ENCODE peak calls at places on chromosomes 16 and 17, in ten cellular contexts. One of them, this sample, is unnamed.
A peak's percentile ranks its signal among the peaks of the same experiment; 100 is the strongest.

GRCh38 chr17:15884731-15885130 is 60.2 kb upstream of the ADORA2B start:
- DNase-seq in colonic mucosa: no peak
- DNase-seq in GM13977: no peak
- DNase-seq in choroid plexus epithelial cell: peak; percentile 18
- DNase-seq in type B pancreatic cell: no peak
- DNase-seq in stomach: no peak
- DNase-seq in omental fat pad: no peak
- DNase-seq in ovary: no peak
- DNase-seq in cardiac muscle cell: no peak
- DNase-seq in sigmoid colon: no peak
- DNase-seq in this sample: no peak

GRCh38 chr17:18191967-18192366 is 8.3 kb downstream of the ALKBH5 start:
- DNase-seq in colonic mucosa: no peak
- DNase-seq in GM13977: no peak
- DNase-seq in choroid plexus epithelial cell: no peak
- DNase-seq in type B pancreatic cell: no peak
- DNase-seq in stomach: no peak
- DNase-seq in omental fat pad: no peak
- DNase-seq in ovary: no peak
- DNase-seq in cardiac muscle cell: no peak
- DNase-seq in sigmoid colon: no peak
- DNase-seq in this sample: no peak

GRCh38 chr16:56609463-56609921 is 1.1 kb downstream of the MT2A start:
- DNase-seq in colonic mucosa: peak; percentile 92
- DNase-seq in GM13977: peak; percentile 82
- DNase-seq in choroid plexus epithelial cell: peak; percentile 94
- DNase-seq in type B pancreatic cell: no peak
- DNase-seq in stomach: peak; percentile 81
- DNase-seq in omental fat pad: no peak
- DNase-seq in ovary: no peak
- DNase-seq in cardiac muscle cell: no peak
- DNase-seq in sigmoid colon: peak; percentile 89
- DNase-seq in this sample: no peak

GRCh38 chr16:19963306-19963705 is 78.7 kb upstream of the GPRC5B start:
- DNase-seq in colonic mucosa: no peak
- DNase-seq in GM13977: no peak
- DNase-seq in choroid plexus epithelial cell: no peak
- DNase-seq in type B pancreatic cell: no peak
- DNase-seq in stomach: peak; percentile 84
- DNase-seq in omental fat pad: no peak
- DNase-seq in ovary: no peak
- DNase-seq in cardiac muscle cell: no peak
- DNase-seq in sigmoid colon: no peak
- DNase-seq in this sample: no peak

GRCh38 chr17:44903012-44903685 is 3.9 kb upstream of the EFTUD2 start:
- DNase-seq in colonic mucosa: peak; percentile 36
- DNase-seq in GM13977: no peak
- DNase-seq in choroid plexus epithelial cell: no peak
- DNase-seq in type B pancreatic cell: no peak
- DNase-seq in stomach: no peak
- DNase-seq in omental fat pad: no peak
- DNase-seq in ovary: no peak
- DNase-seq in cardiac muscle cell: no peak
- DNase-seq in sigmoid colon: no peak
- DNase-seq in this sample: no peak

GRCh38 chr16:31265329-31266245 is 5.8 kb downstream of the ITGAM start:
- DNase-seq in colonic mucosa: no peak
- DNase-seq in GM13977: peak; percentile 82
- DNase-seq in choroid plexus epithelial cell: peak; percentile 46
- DNase-seq in type B pancreatic cell: no peak
- DNase-seq in stomach: peak; percentile 30
- DNase-seq in omental fat pad: no peak
- DNase-seq in ovary: no peak
- DNase-seq in cardiac muscle cell: no peak
- DNase-seq in sigmoid colon: peak; percentile 55
- DNase-seq in this sample: no peak

GRCh38 chr16:54936979-54937672 is 6.5 kb downstream of the IRX5 start:
- DNase-seq in colonic mucosa: no peak
- DNase-seq in GM13977: peak; percentile 30
- DNase-seq in choroid plexus epithelial cell: peak; percentile 30
- DNase-seq in type B pancreatic cell: peak; percentile 84
- DNase-seq in stomach: no peak
- DNase-seq in omental fat pad: no peak
- DNase-seq in ovary: no peak
- DNase-seq in cardiac muscle cell: peak; percentile 84
- DNase-seq in sigmoid colon: no peak
- DNase-seq in this sample: peak; percentile 83

GRCh38 chr17:67531291-67531690 is 154.2 kb downstream of the PITPNC1 start:
- DNase-seq in colonic mucosa: no peak
- DNase-seq in GM13977: peak; percentile 83
- DNase-seq in choroid plexus epithelial cell: no peak
- DNase-seq in type B pancreatic cell: no peak
- DNase-seq in stomach: no peak
- DNase-seq in omental fat pad: no peak
- DNase-seq in ovary: peak; percentile 42
- DNase-seq in cardiac muscle cell: no peak
- DNase-seq in sigmoid colon: peak; percentile 78
- DNase-seq in this sample: no peak

GRCh38 chr16:19488213-19488640 is 33.7 kb downstream of the GDE1 start:
- DNase-seq in colonic mucosa: peak; percentile 89
- DNase-seq in GM13977: no peak
- DNase-seq in choroid plexus epithelial cell: no peak
- DNase-seq in type B pancreatic cell: no peak
- DNase-seq in stomach: peak; percentile 46
- DNase-seq in omental fat pad: no peak
- DNase-seq in ovary: no peak
- DNase-seq in cardiac muscle cell: no peak
- DNase-seq in sigmoid colon: no peak
- DNase-seq in this sample: no peak

GRCh38 chr17:12571606-12572005 is 94.1 kb upstream of the MYOCD start:
- DNase-seq in colonic mucosa: no peak
- DNase-seq in GM13977: no peak
- DNase-seq in choroid plexus epithelial cell: no peak
- DNase-seq in type B pancreatic cell: no peak
- DNase-seq in stomach: no peak
- DNase-seq in omental fat pad: no peak
- DNase-seq in ovary: no peak
- DNase-seq in cardiac muscle cell: no peak
- DNase-seq in sigmoid colon: no peak
- DNase-seq in this sample: no peak

GRCh38 chr17:17139972-17140589 is 66.1 kb downstream of the PLD6 start:
- DNase-seq in colonic mucosa: no peak
- DNase-seq in GM13977: no peak
- DNase-seq in choroid plexus epithelial cell: no peak
- DNase-seq in type B pancreatic cell: no peak
- DNase-seq in stomach: no peak
- DNase-seq in omental fat pad: no peak
- DNase-seq in ovary: no peak
- DNase-seq in cardiac muscle cell: no peak
- DNase-seq in sigmoid colon: no peak
- DNase-seq in this sample: no peak

GRCh38 chr16:66705790-66706505 is 9.4 kb upstream of the CMTM4 start:
- DNase-seq in colonic mucosa: peak; percentile 86
- DNase-seq in GM13977: no peak
- DNase-seq in choroid plexus epithelial cell: peak; percentile 41
- DNase-seq in type B pancreatic cell: no peak
- DNase-seq in stomach: peak; percentile 73
- DNase-seq in omental fat pad: no peak
- DNase-seq in ovary: no peak
- DNase-seq in cardiac muscle cell: no peak
- DNase-seq in sigmoid colon: peak; percentile 81
- DNase-seq in this sample: no peak

GRCh38 chr16:66211651-66212050 is 154.8 kb upstream of the CDH5 start:
- DNase-seq in colonic mucosa: no peak
- DNase-seq in GM13977: no peak
- DNase-seq in choroid plexus epithelial cell: no peak
- DNase-seq in type B pancreatic cell: no peak
- DNase-seq in stomach: no peak
- DNase-seq in omental fat pad: no peak
- DNase-seq in ovary: no peak
- DNase-seq in cardiac muscle cell: no peak
- DNase-seq in sigmoid colon: no peak
- DNase-seq in this sample: no peak

GRCh38 chr17:73348018-73348823 is 36.4 kb upstream of the CDC42EP4 start:
- DNase-seq in colonic mucosa: no peak
- DNase-seq in GM13977: no peak
- DNase-seq in choroid plexus epithelial cell: no peak
- DNase-seq in type B pancreatic cell: no peak
- DNase-seq in stomach: no peak
- DNase-seq in omental fat pad: no peak
- DNase-seq in ovary: no peak
- DNase-seq in cardiac muscle cell: no peak
- DNase-seq in sigmoid colon: no peak
- DNase-seq in this sample: no peak

GRCh38 chr17:13698832-13699231 is 97.1 kb upstream of the HS3ST3A1 start:
- DNase-seq in colonic mucosa: no peak
- DNase-seq in GM13977: no peak
- DNase-seq in choroid plexus epithelial cell: no peak
- DNase-seq in type B pancreatic cell: no peak
- DNase-seq in stomach: no peak
- DNase-seq in omental fat pad: no peak
- DNase-seq in ovary: no peak
- DNase-seq in cardiac muscle cell: no peak
- DNase-seq in sigmoid colon: no peak
- DNase-seq in this sample: no peak
- TF ChIP-seq CTCF in colonic mucosa: no peak
- TF ChIP-seq CTCF in GM13977: no peak
- TF ChIP-seq CTCF in choroid plexus epithelial cell: no peak
- TF ChIP-seq CTCF in type B pancreatic cell: no peak
- TF ChIP-seq CTCF in stomach: no peak
- TF ChIP-seq CTCF in omental fat pad: no peak
- TF ChIP-seq CTCF in ovary: no peak
- TF ChIP-seq CTCF in cardiac muscle cell: no peak
- TF ChIP-seq CTCF in sigmoid colon: no peak
- TF ChIP-seq CTCF in this sample: no peak

GRCh38 chr17:75925912-75926311 is 14.9 kb downstream of the FBF1 start:
- DNase-seq in colonic mucosa: no peak
- DNase-seq in GM13977: no peak
- DNase-seq in choroid plexus epithelial cell: no peak
- DNase-seq in type B pancreatic cell: no peak
- DNase-seq in stomach: no peak
- DNase-seq in omental fat pad: no peak
- DNase-seq in ovary: no peak
- DNase-seq in cardiac muscle cell: no peak
- DNase-seq in sigmoid colon: no peak
- DNase-seq in this sample: no peak

GRCh38 chr17:75931062-75931461 is 9.8 kb downstream of the FBF1 start:
- DNase-seq in colonic mucosa: no peak
- DNase-seq in GM13977: no peak
- DNase-seq in choroid plexus epithelial cell: no peak
- DNase-seq in type B pancreatic cell: no peak
- DNase-seq in stomach: no peak
- DNase-seq in omental fat pad: no peak
- DNase-seq in ovary: no peak
- DNase-seq in cardiac muscle cell: no peak
- DNase-seq in sigmoid colon: no peak
- DNase-seq in this sample: no peak

GRCh38 chr17:75925103-75925502 is 15.7 kb downstream of the FBF1 start:
- DNase-seq in colonic mucosa: no peak
- DNase-seq in GM13977: no peak
- DNase-seq in choroid plexus epithelial cell: no peak
- DNase-seq in type B pancreatic cell: no peak
- DNase-seq in stomach: no peak
- DNase-seq in omental fat pad: no peak
- DNase-seq in ovary: no peak
- DNase-seq in cardiac muscle cell: no peak
- DNase-seq in sigmoid colon: no peak
- DNase-seq in this sample: no peak

GRCh38 chr17:75922963-75923874 is 17.6 kb downstream of the FBF1 start:
- DNase-seq in colonic mucosa: no peak
- DNase-seq in GM13977: no peak
- DNase-seq in choroid plexus epithelial cell: no peak
- DNase-seq in type B pancreatic cell: no peak
- DNase-seq in stomach: no peak
- DNase-seq in omental fat pad: no peak
- DNase-seq in ovary: peak; percentile 68
- DNase-seq in cardiac muscle cell: no peak
- DNase-seq in sigmoid colon: no peak
- DNase-seq in this sample: no peak

GRCh38 chr17:75927286-75927922 is 13.4 kb downstream of the FBF1 start:
- DNase-seq in colonic mucosa: peak; percentile 38
- DNase-seq in GM13977: peak; percentile 71
- DNase-seq in choroid plexus epithelial cell: peak; percentile 31
- DNase-seq in type B pancreatic cell: no peak
- DNase-seq in stomach: peak; percentile 54
- DNase-seq in omental fat pad: no peak
- DNase-seq in ovary: no peak
- DNase-seq in cardiac muscle cell: peak; percentile 57
- DNase-seq in sigmoid colon: no peak
- DNase-seq in this sample: no peak
- TF ChIP-seq CTCF in colonic mucosa: peak; percentile 26
- TF ChIP-seq CTCF in GM13977: peak; percentile 61
- TF ChIP-seq CTCF in choroid plexus epithelial cell: peak; percentile 55
- TF ChIP-seq CTCF in type B pancreatic cell: peak; percentile 61
- TF ChIP-seq CTCF in stomach: no peak
- TF ChIP-seq CTCF in omental fat pad: no peak
- TF ChIP-seq CTCF in ovary: no peak
- TF ChIP-seq CTCF in cardiac muscle cell: peak; percentile 16
- TF ChIP-seq CTCF in sigmoid colon: no peak
- TF ChIP-seq CTCF in this sample: peak; percentile 35

GRCh38 chr17:34504814-34505484 is 74.4 kb upstream of the TMEM132E start:
- DNase-seq in colonic mucosa: no peak
- DNase-seq in GM13977: no peak
- DNase-seq in choroid plexus epithelial cell: no peak
- DNase-seq in type B pancreatic cell: no peak
- DNase-seq in stomach: no peak
- DNase-seq in omental fat pad: no peak
- DNase-seq in ovary: no peak
- DNase-seq in cardiac muscle cell: no peak
- DNase-seq in sigmoid colon: no peak
- DNase-seq in this sample: no peak
- TF ChIP-seq CTCF in colonic mucosa: no peak
- TF ChIP-seq CTCF in GM13977: no peak
- TF ChIP-seq CTCF in choroid plexus epithelial cell: no peak
- TF ChIP-seq CTCF in type B pancreatic cell: no peak
- TF ChIP-seq CTCF in stomach: no peak
- TF ChIP-seq CTCF in omental fat pad: no peak
- TF ChIP-seq CTCF in ovary: no peak
- TF ChIP-seq CTCF in cardiac muscle cell: no peak
- TF ChIP-seq CTCF in sigmoid colon: no peak
- TF ChIP-seq CTCF in this sample: no peak

DNA sequence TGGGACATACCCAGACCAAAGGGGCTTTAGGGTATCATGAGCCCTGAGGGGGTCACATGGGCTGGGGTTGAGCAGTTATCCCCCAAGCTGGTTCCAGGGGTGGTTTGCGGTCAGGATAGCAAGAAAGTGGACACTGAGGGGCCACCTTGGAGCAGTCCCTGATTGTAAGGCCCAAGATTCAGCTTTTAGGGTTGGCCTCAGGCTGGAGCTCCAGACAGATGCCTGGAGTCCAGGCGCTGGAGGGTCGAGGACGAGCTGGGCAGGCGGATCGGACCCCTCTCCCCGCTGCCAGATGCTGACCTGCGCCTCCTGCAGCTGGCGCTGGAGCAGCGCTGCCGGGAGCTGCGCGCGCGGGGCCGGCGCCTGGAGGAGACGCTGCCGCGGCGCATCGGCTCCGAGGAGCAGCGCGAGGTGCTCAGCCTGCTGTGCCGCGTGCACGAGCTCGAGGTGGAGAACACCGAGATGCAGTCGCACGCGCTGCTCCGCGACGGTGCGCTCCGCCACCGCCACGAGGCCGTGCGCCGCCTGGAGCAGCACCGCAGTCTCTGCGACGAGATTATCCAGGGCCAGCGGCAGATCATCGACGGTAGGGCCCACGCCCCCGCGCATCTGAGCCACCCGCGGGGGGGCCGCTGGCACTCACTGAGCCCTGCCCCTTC is 10.0 kb downstream of the BTBD17 start:
- DNase-seq in colonic mucosa: no peak
- DNase-seq in GM13977: no peak
- DNase-seq in choroid plexus epithelial cell: no peak
- DNase-seq in type B pancreatic cell: no peak
- DNase-seq in stomach: no peak
- DNase-seq in omental fat pad: no peak
- DNase-seq in ovary: no peak
- DNase-seq in cardiac muscle cell: peak; percentile 51
- DNase-seq in sigmoid colon: no peak
- DNase-seq in this sample: peak; percentile 69
- TF ChIP-seq CTCF in colonic mucosa: no peak
- TF ChIP-seq CTCF in GM13977: no peak
- TF ChIP-seq CTCF in choroid plexus epithelial cell: no peak
- TF ChIP-seq CTCF in type B pancreatic cell: peak; percentile 50
- TF ChIP-seq CTCF in stomach: no peak
- TF ChIP-seq CTCF in omental fat pad: no peak
- TF ChIP-seq CTCF in ovary: no peak
- TF ChIP-seq CTCF in cardiac muscle cell: no peak
- TF ChIP-seq CTCF in sigmoid colon: no peak
- TF ChIP-seq CTCF in this sample: peak; percentile 25